ENCODE peak calls at places on chromosomes 7 and 10, in five cellular contexts. A is coronary artery, Q is SJSA1, V is left ventricle myocardium inferior, T is SJCRH30. G is an unnamed sample.

GRCh38 chr10:5523796-5524574 is 776 bp upstream of the CALML3 start:
- DNase-seq in V (no peak), A (peak), Q (no peak), T (no peak), G (no peak)

GRCh38 chr10:127877701-127878100 is 15.0 kb downstream of the CLRN3 start:
- DNase-seq in T (no peak), A (no peak), V (no peak), Q (no peak), G (no peak)

GRCh38 chr10:3066317-3066931 is 924 bp upstream of the PFKP start:
- DNase-seq in Q (peak), V (no peak), T (no peak), A (no peak), G (no peak)

GRCh38 chr10:96619803-96620773 is 33.3 kb upstream of the TM9SF3 start:
- DNase-seq in A (no peak), Q (no peak), V (no peak), T (no peak), G (no peak)

GRCh38 chr10:20363666-20364065 is 533.4 kb downstream of the NEBL start:
- DNase-seq in A (no peak), Q (no peak), V (no peak), T (no peak), G (no peak)

GRCh38 chr10:37871568-37872251 is 14.3 kb upstream of the ZNF248 start:
- DNase-seq in Q (no peak), T (no peak), A (no peak), V (no peak), G (no peak)

GRCh38 chr10:12418725-12419278 is 69.5 kb downstream of the CAMK1D start:
- DNase-seq in A (no peak), V (no peak), T (no peak), Q (no peak), G (no peak)

GRCh38 chr10:20891338-20891714 is 5.8 kb downstream of the NEBL start:
- DNase-seq in Q (no peak), V (no peak), T (peak), A (no peak), G (no peak)

GRCh38 chr10:4527281-4527960 is 298.6 kb upstream of the AKR1E2 start:
- DNase-seq in T (peak), V (no peak), A (no peak), Q (peak), G (no peak)

GRCh38 chr10:103800789-103801540 is 54.4 kb downstream of the SH3PXD2A start:
- DNase-seq in A (no peak), V (no peak), Q (peak), T (no peak), G (no peak)

GRCh38 chr10:99758241-99758891 is 24.1 kb upstream of the ABCC2 start:
- DNase-seq in Q (no peak), A (no peak), T (no peak), V (no peak), G (no peak)
- H3K27ac ChIP-seq in Q (no peak), A (no peak), T (no peak), V (no peak), G (no peak)

GRCh38 chr10:664893-665292 is 24.6 kb downstream of the DIP2C start:
- DNase-seq in T (no peak), Q (no peak), A (no peak), V (no peak), G (no peak)

GRCh38 chr10:665579-666091 is 23.8 kb downstream of the DIP2C start:
- DNase-seq in A (no peak), Q (no peak), T (no peak), V (peak), G (peak)

GRCh38 chr10:667602-668143 is 21.8 kb downstream of the DIP2C start:
- DNase-seq in V (no peak), Q (peak), A (no peak), T (no peak), G (no peak)

GRCh38 chr10:667096-667495 is 22.4 kb downstream of the DIP2C start:
- DNase-seq in A (no peak), Q (peak), V (no peak), T (no peak), G (no peak)

GRCh38 chr10:666237-667012 is 23.0 kb downstream of the DIP2C start:
- DNase-seq in T (no peak), A (no peak), Q (peak), V (no peak), G (no peak)
- H3K27ac ChIP-seq in T (no peak), A (peak), Q (no peak), V (peak), G (peak)

GRCh38 chr7:46949270-46949931 is 632.5 kb downstream of the TNS3 start:
- DNase-seq in T (peak), Q (no peak), A (no peak), V (no peak), G (no peak)
- H3K27ac ChIP-seq in T (no peak), Q (no peak), A (no peak), V (no peak), G (no peak)

GRCh38 chr7:37357277-37357996 is 91.2 kb downstream of the ELMO1 start:
- DNase-seq in T (no peak), V (no peak), A (no peak), Q (no peak), G (no peak)
- H3K27ac ChIP-seq in T (no peak), V (peak), A (no peak), Q (no peak), G (no peak)

GRCh38 chr10:100912609-100913469 is at the start of gene SLF2:
- DNase-seq in A (peak), Q (peak), V (peak), T (peak), G (peak)

GRCh38 chr10:100911472-100911871 is 1.3 kb upstream of the SLF2 start:
- DNase-seq in A (no peak), Q (no peak), V (no peak), T (no peak), G (no peak)

GRCh38 chr10:100912013-100912608 is 652 bp upstream of the SLF2 start:
- DNase-seq in T (peak), Q (no peak), V (no peak), A (no peak), G (no peak)

GRCh38 chr10:100913470-100913865 is 705 bp downstream of the SLF2 start:
- DNase-seq in T (no peak), Q (no peak), A (no peak), V (no peak), G (no peak)

DNA sequence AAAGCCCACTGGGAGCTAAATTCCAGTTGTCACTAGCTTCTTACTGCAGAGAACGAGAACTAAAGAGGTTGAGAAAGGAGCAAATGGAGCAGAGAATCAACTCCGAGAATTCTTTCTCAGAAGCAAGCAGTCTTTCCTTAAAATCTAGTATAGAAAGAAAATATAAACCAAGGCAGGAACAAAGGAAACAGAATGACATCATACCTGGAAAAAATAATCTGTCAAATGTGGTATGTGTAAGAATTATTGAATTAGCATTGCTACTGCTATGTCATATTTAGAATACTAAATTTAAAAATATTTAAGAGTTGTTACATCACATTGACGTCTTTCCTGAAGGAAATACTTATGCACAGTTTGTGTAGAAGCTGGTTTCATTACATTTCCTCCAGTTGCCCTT is 4.3 kb downstream of the SLF2 start:
- DNase-seq in A (no peak), V (no peak), T (no peak), Q (no peak), G (no peak)
- H3K27ac ChIP-seq in A (no peak), V (no peak), T (no peak), Q (no peak), G (no peak)

DNA sequence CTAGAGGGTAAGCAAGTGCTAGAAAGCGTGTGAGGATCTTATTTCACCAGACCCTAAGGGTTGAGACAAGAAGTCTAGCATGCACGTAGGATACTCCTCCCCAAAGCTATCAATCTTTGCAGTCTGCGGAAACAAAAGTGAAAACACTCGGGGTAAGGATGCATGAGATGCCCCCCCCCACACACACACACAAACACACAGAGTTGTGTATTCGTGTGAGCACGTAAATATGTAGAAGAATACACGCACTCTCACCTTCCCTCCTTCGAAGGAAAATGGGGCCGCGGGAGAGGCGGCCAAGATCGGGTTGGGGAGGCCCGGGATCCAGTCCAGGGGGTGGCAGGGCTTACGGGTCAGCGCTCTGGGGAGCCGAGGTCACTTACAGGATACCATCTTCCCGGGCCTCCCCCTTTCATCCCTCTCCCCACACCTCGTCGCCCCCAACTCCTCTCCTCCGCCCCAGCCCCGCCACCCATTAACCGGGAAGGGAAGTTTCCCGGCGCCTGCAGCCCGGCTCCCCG is 440 bp downstream of the CUL2 start:
- DNase-seq in T (no peak), V (no peak), Q (no peak), A (no peak), G (no peak)
- H3K27ac ChIP-seq in T (peak), V (peak), Q (peak), A (peak), G (peak)

GRCh38 chr10:69837261-69837660 is 35.6 kb downstream of the COL13A1 start:
- DNase-seq in A (no peak), T (no peak), V (no peak), Q (no peak), G (no peak)
- H3K27ac ChIP-seq in A (no peak), T (no peak), V (no peak), Q (peak), G (no peak)

GRCh38 chr7:157603005-157603404 is 266.2 kb downstream of the DNAJB6 start:
- DNase-seq in Q (no peak), A (no peak), V (no peak), T (no peak), G (no peak)

GRCh38 chr7:157602581-157602980 is 265.8 kb downstream of the DNAJB6 start:
- DNase-seq in Q (no peak), T (no peak), A (no peak), V (no peak), G (no peak)

GRCh38 chr7:157603716-157604115 is 266.9 kb downstream of the DNAJB6 start:
- DNase-seq in V (no peak), Q (no peak), T (no peak), A (no peak), G (no peak)

GRCh38 chr7:157601530-157601929 is 264.7 kb downstream of the DNAJB6 start:
- DNase-seq in Q (no peak), T (no peak), A (no peak), V (no peak), G (no peak)

DNA sequence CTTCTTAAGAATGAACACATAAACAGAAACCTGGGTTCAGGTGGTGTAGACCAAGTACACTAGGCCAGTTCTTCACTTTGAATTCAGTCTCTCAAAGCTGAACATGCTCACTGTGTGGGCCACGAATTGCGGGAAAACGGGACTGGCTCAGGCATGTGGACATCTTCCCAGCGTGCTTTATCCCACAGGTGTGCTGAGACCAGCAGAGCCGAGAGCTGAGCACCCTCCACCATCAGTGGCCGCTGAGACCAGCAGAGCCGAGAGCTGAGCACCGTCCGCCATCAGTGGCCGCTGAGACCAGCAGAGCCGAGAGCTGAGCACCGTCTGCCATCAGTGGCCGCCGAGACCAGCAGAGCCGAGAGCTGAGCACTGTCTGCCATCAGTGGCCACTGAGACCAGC is 265.4 kb downstream of the DNAJB6 start:
- DNase-seq in A (no peak), T (no peak), Q (no peak), V (no peak), G (no peak)
- H3K27ac ChIP-seq in A (no peak), T (no peak), Q (no peak), V (no peak), G (no peak)

G was measured in AG04450.